ENCODE peak calls at places on chromosomes 7 and 10, in seven cellular contexts. T is gastrocnemius medialis, E is lower lobe of right lung, Y is adipocyte, K is body of pancreas, L is HCT116, N is BE2C. G is an unnamed sample. For H3K4me1, the result is how much of the 10 kb centered on the place peaks cover.

GRCh38 chr10:109866995-109867635 is 56.2 kb downstream of the XPNPEP1 start:
- DNase-seq in N (no peak), L (no peak), K (peak), Y (no peak), E (no peak), T (no peak), G (no peak)

GRCh38 chr10:129910861-129911260 is 53.2 kb downstream of the EBF3 start:
- DNase-seq in N (no peak), T (no peak), K (no peak), L (no peak), E (no peak), Y (no peak), G (no peak)

GRCh38 chr7:45712872-45713668 is 138.9 kb downstream of the ADCY1 start:
- DNase-seq in L (no peak), E (no peak), T (no peak), Y (no peak), N (no peak), K (no peak), G (no peak)

GRCh38 chr10:117226813-117227451 is 14.0 kb upstream of the SLC18A2 start:
- DNase-seq in L (peak), T (no peak), Y (no peak), K (peak), E (peak), N (peak), G (no peak)

GRCh38 chr10:91239789-91240188 is 19.3 kb downstream of the PCGF5 start:
- DNase-seq in E (no peak), L (no peak), N (no peak), K (no peak), T (no peak), Y (no peak), G (no peak)

GRCh38 chr10:93746844-93747284 is 10.9 kb upstream of the LGI1 start:
- DNase-seq in E (no peak), N (peak), Y (peak), K (no peak), T (no peak), L (peak), G (no peak)

GRCh38 chr10:49629286-49629915 is 15.6 kb downstream of the CHAT start:
- DNase-seq in Y (no peak), E (no peak), N (peak), L (no peak), K (no peak), T (no peak), G (no peak)

GRCh38 chr7:155166108-155166507 is 96.0 kb downstream of the HTR5A start:
- DNase-seq in K (no peak), L (no peak), N (no peak), Y (peak), T (no peak), E (no peak), G (no peak)

GRCh38 chr7:156558198-156558597 is 82.4 kb upstream of the RNF32 start:
- DNase-seq in T (no peak), E (no peak), Y (peak), N (no peak), L (peak), K (no peak), G (no peak)

GRCh38 chr10:49579621-49580020 is 30.5 kb upstream of the SLC18A3 start:
- DNase-seq in L (no peak), E (no peak), N (no peak), T (no peak), Y (peak), K (no peak), G (no peak)

GRCh38 chr10:133528845-133529575 is 1.8 kb downstream of the CYP2E1 start:
- DNase-seq in L (no peak), N (peak), K (peak), E (no peak), Y (peak), T (no peak), G (no peak)

GRCh38 chr10:133378251-133379096 is 588 bp upstream of the PAOX start:
- DNase-seq in N (peak), E (peak), Y (peak), T (peak), L (no peak), K (peak), G (peak)

GRCh38 chr7:2544541-2545188 is 10.7 kb downstream of the BRAT1 start:
- DNase-seq in T (no peak), L (no peak), K (no peak), N (no peak), E (peak), Y (no peak), G (no peak)

GRCh38 chr10:24249829-24250415 is 41.0 kb downstream of the KIAA1217 start:
- DNase-seq in E (no peak), T (peak), Y (peak), L (no peak), K (no peak), N (no peak), G (no peak)

GRCh38 chr10:89644967-89645741 is at the start of gene PANK1:
- DNase-seq in T (peak), Y (peak), E (peak), L (peak), N (peak), K (peak), G (peak)

GRCh38 chr7:36408589-36408988 is 18.9 kb downstream of the ANLN start:
- DNase-seq in Y (no peak), E (no peak), T (no peak), L (no peak), K (no peak), N (no peak), G (no peak)

GRCh38 chr10:43308986-43309385 is 42.1 kb upstream of the RASGEF1A start:
- DNase-seq in T (no peak), E (no peak), N (no peak), Y (no peak), L (no peak), K (peak), G (no peak)

GRCh38 chr7:147569514-147569913 is 1021.1 kb upstream of the C7orf33 start:
- DNase-seq in T (no peak), E (no peak), L (no peak), N (no peak), K (no peak), Y (no peak), G (no peak)

GRCh38 chr10:91742189-91742588 is 56.0 kb upstream of the TNKS2 start:
- DNase-seq in Y (peak), E (no peak), K (no peak), T (no peak), N (no peak), L (no peak), G (no peak)

GRCh38 chr7:158109364-158110033 is 478.1 kb downstream of the PTPRN2 start:
- DNase-seq in N (no peak), T (no peak), E (no peak), Y (no peak), L (no peak), K (no peak), G (no peak)

GRCh38 chr10:130963786-130964522 is 347.6 kb downstream of the TCERG1L start:
- DNase-seq in Y (no peak), N (no peak), K (no peak), T (no peak), L (no peak), E (no peak), G (no peak)

GRCh38 chr10:60048146-60048545 is 141.8 kb upstream of the CCDC6 start:
- DNase-seq in K (peak), L (peak), N (peak), Y (no peak), T (no peak), E (no peak), G (no peak)

GRCh38 chr10:63346015-63346441 is 119.7 kb downstream of the JMJD1C start:
- DNase-seq in L (no peak), Y (peak), T (no peak), N (no peak), E (no peak), K (no peak), G (no peak)

GRCh38 chr10:113958631-113959382 is 84.9 kb upstream of the ADRB1 start:
- DNase-seq in L (peak), E (peak), K (peak), N (no peak), T (no peak), Y (peak), G (no peak)

GRCh38 chr10:23994459-23995046 is 214.4 kb upstream of the KIAA1217 start:
- DNase-seq in L (peak), N (peak), T (peak), Y (peak), K (peak), E (peak), G (no peak)

GRCh38 chr10:123622381-123622780 is 43.8 kb upstream of the GPR26 start:
- DNase-seq in E (no peak), L (no peak), Y (peak), K (no peak), N (no peak), T (no peak), G (no peak)

GRCh38 chr7:47792521-47793121 is 155.6 kb downstream of the PKD1L1 start:
- DNase-seq in T (no peak), Y (peak), K (peak), N (no peak), L (peak), E (no peak), G (no peak)

GRCh38 chr7:106952658-106953231 is 87.7 kb downstream of the PIK3CG start:
- DNase-seq in Y (peak), N (no peak), T (peak), E (peak), L (no peak), K (peak), G (no peak)

GRCh38 chr10:14611971-14612693 is 162.6 kb downstream of the FAM107B start:
- DNase-seq in K (peak), E (no peak), T (no peak), L (no peak), N (no peak), Y (no peak), G (no peak)

GRCh38 chr10:93074137-93074596 is 474 bp downstream of the CYP26A1 start:
- DNase-seq in N (no peak), E (no peak), K (no peak), T (no peak), Y (no peak), L (no peak), G (no peak)

GRCh38 chr7:131455546-131455945 is 100.9 kb downstream of the PODXL start:
- DNase-seq in N (no peak), L (no peak), E (no peak), T (no peak), K (no peak), Y (no peak), G (no peak)

GRCh38 chr7:31022726-31023125 is 29.4 kb upstream of the ADCYAP1R1 start:
- DNase-seq in L (no peak), E (no peak), T (no peak), K (no peak), N (no peak), Y (no peak), G (no peak)

GRCh38 chr7:131459256-131459655 is 97.2 kb downstream of the PODXL start:
- DNase-seq in N (no peak), L (peak), E (no peak), K (no peak), Y (no peak), T (no peak), G (no peak)

GRCh38 chr10:97025613-97026242 is 160.0 kb downstream of the SLIT1 start:
- DNase-seq in T (peak), K (peak), E (no peak), L (peak), Y (peak), N (peak), G (no peak)

GRCh38 chr10:5356479-5356763 is 8.3 kb upstream of the UCN3 start:
- DNase-seq in L (no peak), K (no peak), T (no peak), E (no peak), N (no peak), Y (no peak), G (no peak)

GRCh38 chr10:15469066-15469465 is 98.0 kb upstream of the FAM171A1 start:
- DNase-seq in Y (no peak), N (no peak), E (no peak), K (no peak), T (no peak), L (no peak), G (no peak)

GRCh38 chr7:50729962-50730361 is 52.7 kb downstream of the GRB10 start:
- DNase-seq in E (no peak), Y (peak), K (no peak), N (no peak), L (no peak), T (no peak), G (no peak)

GRCh38 chr7:50725774-50726173 is 56.9 kb downstream of the GRB10 start:
- DNase-seq in E (no peak), K (peak), L (no peak), T (no peak), N (no peak), Y (no peak), G (no peak)

GRCh38 chr7:50727711-50728110 is 55.0 kb downstream of the GRB10 start:
- DNase-seq in K (no peak), L (no peak), N (no peak), E (no peak), Y (no peak), T (no peak), G (no peak)

GRCh38 chr7:50727072-50727471 is 55.6 kb downstream of the GRB10 start:
- DNase-seq in Y (no peak), N (no peak), L (no peak), K (no peak), E (no peak), T (no peak), G (no peak)

DNA sequence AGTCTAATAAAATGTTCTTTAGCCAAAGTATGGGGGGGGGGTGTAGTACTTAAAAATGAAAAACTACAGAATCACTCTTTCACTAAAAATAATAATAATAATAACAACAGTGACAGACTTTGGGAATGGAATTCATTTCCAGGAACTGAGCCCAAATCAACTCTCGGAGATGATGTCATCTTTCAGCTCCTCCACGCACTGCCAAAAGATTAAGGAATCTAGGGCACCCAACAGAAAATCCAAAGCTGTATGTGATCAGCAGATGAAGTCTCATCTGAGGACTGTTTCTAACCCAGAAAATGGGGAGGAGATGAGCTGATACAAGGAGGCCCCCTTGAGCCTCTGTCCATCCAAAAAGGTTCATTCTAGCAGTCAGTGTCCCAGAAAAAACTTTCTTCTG is 54.5 kb downstream of the GRB10 start:
- DNase-seq in K (no peak), T (no peak), L (no peak), Y (peak), N (no peak), E (no peak), G (no peak)
- H3K4me1 ChIP-seq in K (half or more), T (half or more), L (under half), Y (under half), N (under half), E (under half), G (under half)

GRCh38 chr7:92830532-92831110 is 5.8 kb downstream of the CDK6 start:
- DNase-seq in N (no peak), E (no peak), T (no peak), Y (peak), L (no peak), K (no peak), G (no peak)
- H3K4me1 ChIP-seq in N (under half), E (under half), T (under half), Y (under half), L (under half), K (under half), G (under half)

GRCh38 chr10:99782447-99783286 is at the start of gene ABCC2:
- DNase-seq in T (no peak), L (no peak), Y (no peak), E (no peak), K (no peak), N (no peak), G (no peak)

GRCh38 chr10:99785646-99786045 is 3.2 kb downstream of the ABCC2 start:
- DNase-seq in T (no peak), E (no peak), N (no peak), Y (no peak), K (no peak), L (no peak), G (no peak)

GRCh38 chr10:99784731-99785441 is 2.4 kb downstream of the ABCC2 start:
- DNase-seq in N (no peak), Y (no peak), K (no peak), L (no peak), E (no peak), T (no peak), G (no peak)

GRCh38 chr10:99781734-99782429 is 558 bp upstream of the ABCC2 start:
- DNase-seq in E (no peak), L (no peak), Y (no peak), T (no peak), N (no peak), K (no peak), G (no peak)

GRCh38 chr10:99784025-99784730 is 1.7 kb downstream of the ABCC2 start:
- DNase-seq in Y (peak), E (no peak), K (peak), N (no peak), L (no peak), T (no peak), G (no peak)
- H3K4me1 ChIP-seq in Y (half or more), E (under half), K (under half), N (under half), L (half or more), T (under half), G (under half)

DNA sequence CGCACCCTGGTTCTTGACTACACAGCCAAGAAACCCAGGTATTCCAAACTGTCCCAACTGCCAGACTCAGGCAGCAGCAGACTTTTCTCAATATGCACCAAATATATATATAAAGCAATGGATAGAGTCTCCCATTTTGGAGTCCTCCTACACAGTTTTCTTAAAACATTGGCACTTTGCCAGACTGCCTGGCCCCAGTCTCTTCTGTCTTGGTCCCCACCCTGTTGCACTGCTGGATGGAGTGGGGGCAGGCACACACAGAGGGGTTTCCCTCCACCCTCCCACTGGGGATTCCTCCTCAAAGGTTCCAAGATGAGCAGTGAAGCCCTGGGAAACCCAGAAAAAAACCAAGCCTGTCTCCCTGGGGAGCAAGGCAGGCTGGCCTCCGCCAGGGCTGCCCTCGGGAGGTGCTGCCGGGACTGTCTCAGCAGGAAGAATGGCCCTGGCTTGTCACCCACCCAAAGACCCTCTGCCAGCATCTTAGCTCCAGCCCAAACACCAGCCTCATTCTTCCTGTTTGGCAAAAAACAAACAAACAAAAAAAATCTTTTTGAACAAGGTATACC is 68.0 kb downstream of the SH3PXD2A start:
- DNase-seq in E (no peak), T (no peak), L (no peak), N (no peak), Y (no peak), K (no peak), G (no peak)
- H3K4me1 ChIP-seq in E (under half), T (under half), L (under half), N (under half), Y (under half), K (under half), G (under half)

GRCh38 chr10:33115720-33116119 is 157.7 kb upstream of the ITGB1 start:
- DNase-seq in T (no peak), L (no peak), N (no peak), K (no peak), E (no peak), Y (no peak), G (no peak)
- H3K4me1 ChIP-seq in T (under half), L (under half), N (under half), K (under half), E (under half), Y (half or more), G (half or more)

DNA sequence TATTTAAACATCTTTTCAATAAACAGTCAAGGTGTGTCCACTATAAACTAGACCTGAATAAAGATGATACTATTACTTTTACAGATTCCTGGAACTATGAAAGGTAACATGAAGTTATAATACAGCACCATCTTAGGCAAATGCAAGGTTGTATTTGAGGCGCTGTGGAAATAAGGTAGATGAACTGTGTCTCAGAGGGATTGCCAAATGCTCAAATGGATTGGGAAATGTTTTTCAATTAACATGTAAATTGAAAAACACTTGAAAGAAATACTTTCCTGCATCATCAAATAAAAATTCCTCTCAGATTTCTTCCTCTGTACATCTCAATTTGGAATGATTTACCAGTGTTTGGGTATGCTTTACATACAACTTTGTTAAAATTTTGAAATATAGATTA is 139.4 kb downstream of the DKK1 start:
- DNase-seq in T (no peak), E (no peak), N (no peak), L (no peak), K (no peak), Y (peak), G (no peak)
- H3K4me1 ChIP-seq in T (under half), E (under half), N (under half), L (under half), K (under half), Y (half or more), G (under half)

DNA sequence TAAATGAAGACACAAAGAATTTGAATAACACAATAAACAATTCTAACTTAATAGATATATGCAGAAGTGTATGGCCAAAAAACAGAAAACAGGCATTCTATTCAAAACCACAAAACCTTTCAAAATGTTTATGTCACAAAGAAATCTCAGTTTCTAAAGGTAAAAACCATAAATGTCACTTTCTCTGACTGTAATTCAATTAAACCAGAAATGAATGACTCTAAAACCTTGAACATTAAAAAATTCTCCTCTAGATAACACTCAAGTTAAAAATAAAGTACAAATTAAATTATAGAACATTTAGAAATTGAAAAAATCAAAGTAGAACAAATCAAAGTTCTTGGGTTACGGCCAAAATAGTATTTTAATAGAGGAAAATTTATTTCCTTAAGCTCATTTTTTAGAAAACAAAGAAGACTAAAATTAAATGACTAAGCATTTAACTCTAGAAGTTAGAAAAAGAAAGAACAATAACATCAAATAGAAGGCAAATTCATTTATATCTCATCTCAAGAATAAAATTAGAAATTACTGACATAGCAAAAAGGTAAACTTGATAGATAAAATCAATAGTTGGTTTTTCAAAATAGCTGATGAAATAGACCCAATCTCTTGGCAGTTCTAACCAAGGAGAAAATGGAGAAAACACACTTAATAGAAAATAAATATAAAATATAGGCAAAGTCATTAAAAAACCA is 198.8 kb downstream of the TEX36 start:
- DNase-seq in T (no peak), K (no peak), L (no peak), E (no peak), Y (no peak), N (no peak), G (no peak)
- H3K4me1 ChIP-seq in T (under half), K (under half), L (under half), E (under half), Y (under half), N (under half), G (under half)

G was measured in effector memory CD4-positive, alpha-beta T cell.